ENCODE peak calls at places on chromosomes 1 and 21, in nine cellular contexts. One of them, this sample, is unnamed.
A peak's percentile ranks its signal among the peaks of the same experiment; 100 is the strongest.

GRCh38 chr1:112767646-112768045 is 52.5 kb upstream of the PPM1J start:
- DNase-seq in astrocyte of the spinal cord: no peak
- DNase-seq in RWPE1: no peak
- DNase-seq in body of pancreas: no peak
- DNase-seq in cardiac muscle cell: no peak
- DNase-seq in A549: no peak
- DNase-seq in adrenal gland: no peak
- DNase-seq in uterus: no peak
- DNase-seq in AG04450: no peak
- DNase-seq in this sample: no peak

GRCh38 chr1:202229376-202229775 is 35.8 kb downstream of the LGR6 start:
- DNase-seq in RWPE1: peak; percentile 77
- DNase-seq in AG04450: no peak
- DNase-seq in astrocyte of the spinal cord: no peak
- DNase-seq in cardiac muscle cell: no peak
- DNase-seq in body of pancreas: no peak
- DNase-seq in A549: no peak
- DNase-seq in uterus: no peak
- DNase-seq in adrenal gland: no peak
- DNase-seq in this sample: no peak

GRCh38 chr21:42461881-42462877 is 33.8 kb downstream of the RSPH1 start:
- DNase-seq in adrenal gland: no peak
- DNase-seq in cardiac muscle cell: no peak
- DNase-seq in RWPE1: no peak
- DNase-seq in body of pancreas: peak; percentile 61
- DNase-seq in AG04450: no peak
- DNase-seq in astrocyte of the spinal cord: no peak
- DNase-seq in A549: no peak
- DNase-seq in uterus: no peak
- DNase-seq in this sample: no peak

GRCh38 chr1:185559684-185560310 is 174.4 kb upstream of the HMCN1 start:
- DNase-seq in astrocyte of the spinal cord: peak; percentile 58
- DNase-seq in AG04450: no peak
- DNase-seq in adrenal gland: peak; percentile 48
- DNase-seq in cardiac muscle cell: peak; percentile 51
- DNase-seq in RWPE1: peak; percentile 26
- DNase-seq in A549: peak; percentile 58
- DNase-seq in uterus: no peak
- DNase-seq in body of pancreas: peak; percentile 42
- DNase-seq in this sample: peak; percentile 58

GRCh38 chr1:31786366-31787060 is 22.4 kb upstream of the ADGRB2 start:
- DNase-seq in RWPE1: no peak
- DNase-seq in A549: no peak
- DNase-seq in adrenal gland: no peak
- DNase-seq in astrocyte of the spinal cord: no peak
- DNase-seq in uterus: no peak
- DNase-seq in cardiac muscle cell: no peak
- DNase-seq in body of pancreas: peak; percentile 11
- DNase-seq in AG04450: no peak
- DNase-seq in this sample: no peak

GRCh38 chr1:18920931-18921330 is 18.6 kb upstream of the ALDH4A1 start:
- DNase-seq in astrocyte of the spinal cord: no peak
- DNase-seq in RWPE1: no peak
- DNase-seq in uterus: no peak
- DNase-seq in AG04450: no peak
- DNase-seq in body of pancreas: no peak
- DNase-seq in A549: no peak
- DNase-seq in adrenal gland: no peak
- DNase-seq in cardiac muscle cell: no peak
- DNase-seq in this sample: no peak

GRCh38 chr21:35677298-35677841 is 383.0 kb downstream of the SETD4 start:
- DNase-seq in adrenal gland: no peak
- DNase-seq in RWPE1: no peak
- DNase-seq in astrocyte of the spinal cord: no peak
- DNase-seq in AG04450: no peak
- DNase-seq in body of pancreas: peak; percentile 71
- DNase-seq in A549: no peak
- DNase-seq in uterus: no peak
- DNase-seq in cardiac muscle cell: no peak
- DNase-seq in this sample: no peak

GRCh38 chr1:41418868-41419583 is 57.8 kb downstream of the FOXO6 start:
- DNase-seq in AG04450: peak; percentile 65
- DNase-seq in body of pancreas: peak; percentile 93
- DNase-seq in uterus: peak; percentile 68
- DNase-seq in A549: peak; percentile 67
- DNase-seq in RWPE1: peak; percentile 95
- DNase-seq in cardiac muscle cell: peak; percentile 84
- DNase-seq in astrocyte of the spinal cord: peak; percentile 77
- DNase-seq in adrenal gland: peak; percentile 90
- DNase-seq in this sample: no peak

GRCh38 chr1:171048014-171048413 is 42.7 kb upstream of the FMO3 start:
- DNase-seq in A549: no peak
- DNase-seq in astrocyte of the spinal cord: no peak
- DNase-seq in AG04450: no peak
- DNase-seq in body of pancreas: no peak
- DNase-seq in uterus: no peak
- DNase-seq in adrenal gland: no peak
- DNase-seq in cardiac muscle cell: no peak
- DNase-seq in RWPE1: no peak
- DNase-seq in this sample: no peak

GRCh38 chr21:38228115-38228514 is 28.7 kb upstream of the KCNJ15 start:
- DNase-seq in body of pancreas: peak; percentile 38
- DNase-seq in adrenal gland: no peak
- DNase-seq in RWPE1: peak; percentile 33
- DNase-seq in astrocyte of the spinal cord: no peak
- DNase-seq in cardiac muscle cell: no peak
- DNase-seq in uterus: no peak
- DNase-seq in A549: no peak
- DNase-seq in AG04450: no peak
- DNase-seq in this sample: no peak

GRCh38 chr21:25307489-25307888 is 299.8 kb downstream of the MRPL39 start:
- DNase-seq in adrenal gland: no peak
- DNase-seq in astrocyte of the spinal cord: peak; percentile 74
- DNase-seq in uterus: no peak
- DNase-seq in cardiac muscle cell: no peak
- DNase-seq in AG04450: peak; percentile 3
- DNase-seq in body of pancreas: no peak
- DNase-seq in RWPE1: peak; percentile 13
- DNase-seq in A549: no peak
- DNase-seq in this sample: no peak

GRCh38 chr1:178294654-178295053 is 200.8 kb downstream of the RASAL2 start:
- DNase-seq in cardiac muscle cell: no peak
- DNase-seq in adrenal gland: no peak
- DNase-seq in body of pancreas: no peak
- DNase-seq in A549: no peak
- DNase-seq in uterus: no peak
- DNase-seq in astrocyte of the spinal cord: no peak
- DNase-seq in AG04450: no peak
- DNase-seq in RWPE1: no peak
- DNase-seq in this sample: no peak

GRCh38 chr1:167714098-167714850 is 7.5 kb upstream of the MPZL1 start:
- DNase-seq in A549: peak; percentile 88
- DNase-seq in cardiac muscle cell: peak; percentile 91
- DNase-seq in astrocyte of the spinal cord: peak; percentile 82
- DNase-seq in uterus: peak; percentile 94
- DNase-seq in body of pancreas: peak; percentile 90
- DNase-seq in RWPE1: peak; percentile 70
- DNase-seq in AG04450: peak; percentile 63
- DNase-seq in adrenal gland: peak; percentile 93
- DNase-seq in this sample: peak; percentile 80

GRCh38 chr1:178541829-178542553 is 29.1 kb downstream of the TEX35 start:
- DNase-seq in adrenal gland: peak; percentile 60
- DNase-seq in cardiac muscle cell: peak; percentile 34
- DNase-seq in astrocyte of the spinal cord: peak; percentile 14
- DNase-seq in uterus: peak; percentile 40
- DNase-seq in body of pancreas: peak; percentile 72
- DNase-seq in RWPE1: no peak
- DNase-seq in A549: peak; percentile 41
- DNase-seq in AG04450: no peak
- DNase-seq in this sample: peak; percentile 80

GRCh38 chr1:17494114-17494729 is 45.3 kb upstream of the ARHGEF10L start:
- DNase-seq in adrenal gland: peak; percentile 79
- DNase-seq in AG04450: peak; percentile 20
- DNase-seq in uterus: peak; percentile 60
- DNase-seq in RWPE1: peak; percentile 87
- DNase-seq in A549: peak; percentile 78
- DNase-seq in astrocyte of the spinal cord: peak; percentile 47
- DNase-seq in body of pancreas: peak; percentile 73
- DNase-seq in cardiac muscle cell: peak; percentile 77
- DNase-seq in this sample: peak; percentile 82

GRCh38 chr1:173403996-173404395 is 73.1 kb upstream of the PRDX6 start:
- DNase-seq in AG04450: no peak
- DNase-seq in RWPE1: no peak
- DNase-seq in adrenal gland: no peak
- DNase-seq in uterus: no peak
- DNase-seq in A549: no peak
- DNase-seq in cardiac muscle cell: no peak
- DNase-seq in astrocyte of the spinal cord: no peak
- DNase-seq in body of pancreas: no peak
- DNase-seq in this sample: no peak

GRCh38 chr1:11563560-11564069 is 84.7 kb downstream of the DISP3 start:
- DNase-seq in uterus: no peak
- DNase-seq in A549: no peak
- DNase-seq in RWPE1: peak; percentile 25
- DNase-seq in AG04450: no peak
- DNase-seq in cardiac muscle cell: peak; percentile 4
- DNase-seq in astrocyte of the spinal cord: no peak
- DNase-seq in body of pancreas: no peak
- DNase-seq in adrenal gland: no peak
- DNase-seq in this sample: peak; percentile 46

GRCh38 chr1:22975694-22976093 is 3.0 kb upstream of the LACTBL1 start:
- DNase-seq in body of pancreas: no peak
- DNase-seq in adrenal gland: no peak
- DNase-seq in AG04450: no peak
- DNase-seq in uterus: no peak
- DNase-seq in A549: no peak
- DNase-seq in astrocyte of the spinal cord: no peak
- DNase-seq in RWPE1: no peak
- DNase-seq in cardiac muscle cell: peak; percentile 22
- DNase-seq in this sample: no peak
- TF ChIP-seq CTCF in body of pancreas: no peak
- TF ChIP-seq CTCF in adrenal gland: no peak
- TF ChIP-seq CTCF in AG04450: no peak
- TF ChIP-seq CTCF in uterus: no peak
- TF ChIP-seq CTCF in A549: no peak
- TF ChIP-seq CTCF in astrocyte of the spinal cord: no peak
- TF ChIP-seq CTCF in RWPE1: no peak
- TF ChIP-seq CTCF in cardiac muscle cell: no peak
- TF ChIP-seq CTCF in this sample: no peak

GRCh38 chr1:2548068-2548589 is 8.0 kb upstream of the TNFRSF14 start:
- DNase-seq in body of pancreas: peak; percentile 87
- DNase-seq in astrocyte of the spinal cord: peak; percentile 55
- DNase-seq in adrenal gland: peak; percentile 90
- DNase-seq in RWPE1: peak; percentile 81
- DNase-seq in A549: peak; percentile 59
- DNase-seq in cardiac muscle cell: peak; percentile 71
- DNase-seq in AG04450: no peak
- DNase-seq in uterus: peak; percentile 74
- DNase-seq in this sample: peak; percentile 75

GRCh38 chr1:2547210-2548067 is 8.7 kb upstream of the TNFRSF14 start:
- DNase-seq in RWPE1: no peak
- DNase-seq in AG04450: no peak
- DNase-seq in astrocyte of the spinal cord: no peak
- DNase-seq in adrenal gland: no peak
- DNase-seq in A549: no peak
- DNase-seq in uterus: no peak
- DNase-seq in body of pancreas: no peak
- DNase-seq in cardiac muscle cell: no peak
- DNase-seq in this sample: peak; percentile 77

GRCh38 chr1:2544875-2545638 is 11.1 kb upstream of the TNFRSF14 start:
- DNase-seq in uterus: no peak
- DNase-seq in adrenal gland: peak; percentile 57
- DNase-seq in cardiac muscle cell: no peak
- DNase-seq in body of pancreas: no peak
- DNase-seq in astrocyte of the spinal cord: no peak
- DNase-seq in RWPE1: no peak
- DNase-seq in A549: no peak
- DNase-seq in AG04450: no peak
- DNase-seq in this sample: no peak

GRCh38 chr1:2545754-2546514 is 10.2 kb upstream of the TNFRSF14 start:
- DNase-seq in uterus: peak; percentile 84
- DNase-seq in adrenal gland: peak; percentile 94
- DNase-seq in RWPE1: peak; percentile 94
- DNase-seq in cardiac muscle cell: peak; percentile 65
- DNase-seq in AG04450: no peak
- DNase-seq in A549: peak; percentile 89
- DNase-seq in body of pancreas: peak; percentile 96
- DNase-seq in astrocyte of the spinal cord: peak; percentile 67
- DNase-seq in this sample: peak; percentile 98

GRCh38 chr1:2546515-2547209 is 9.5 kb upstream of the TNFRSF14 start:
- DNase-seq in RWPE1: peak; percentile 90
- DNase-seq in body of pancreas: peak; percentile 89
- DNase-seq in adrenal gland: peak; percentile 87
- DNase-seq in uterus: peak; percentile 77
- DNase-seq in astrocyte of the spinal cord: peak; percentile 70
- DNase-seq in cardiac muscle cell: peak; percentile 62
- DNase-seq in AG04450: no peak
- DNase-seq in A549: peak; percentile 89
- DNase-seq in this sample: peak; percentile 90
- TF ChIP-seq CTCF in RWPE1: no peak
- TF ChIP-seq CTCF in body of pancreas: no peak
- TF ChIP-seq CTCF in adrenal gland: peak; percentile 27
- TF ChIP-seq CTCF in uterus: peak; percentile 27
- TF ChIP-seq CTCF in astrocyte of the spinal cord: no peak
- TF ChIP-seq CTCF in cardiac muscle cell: no peak
- TF ChIP-seq CTCF in AG04450: no peak
- TF ChIP-seq CTCF in A549: no peak
- TF ChIP-seq CTCF in this sample: no peak

GRCh38 chr1:64711266-64711665 is 33.6 kb upstream of the RAVER2 start:
- DNase-seq in cardiac muscle cell: no peak
- DNase-seq in AG04450: no peak
- DNase-seq in RWPE1: no peak
- DNase-seq in uterus: no peak
- DNase-seq in A549: no peak
- DNase-seq in adrenal gland: no peak
- DNase-seq in astrocyte of the spinal cord: no peak
- DNase-seq in body of pancreas: no peak
- DNase-seq in this sample: no peak

GRCh38 chr1:64712049-64712448 is 32.8 kb upstream of the RAVER2 start:
- DNase-seq in AG04450: no peak
- DNase-seq in adrenal gland: no peak
- DNase-seq in body of pancreas: no peak
- DNase-seq in A549: no peak
- DNase-seq in astrocyte of the spinal cord: no peak
- DNase-seq in cardiac muscle cell: no peak
- DNase-seq in uterus: no peak
- DNase-seq in RWPE1: no peak
- DNase-seq in this sample: no peak
- TF ChIP-seq CTCF in AG04450: no peak
- TF ChIP-seq CTCF in adrenal gland: no peak
- TF ChIP-seq CTCF in body of pancreas: no peak
- TF ChIP-seq CTCF in A549: no peak
- TF ChIP-seq CTCF in astrocyte of the spinal cord: no peak
- TF ChIP-seq CTCF in cardiac muscle cell: no peak
- TF ChIP-seq CTCF in uterus: no peak
- TF ChIP-seq CTCF in RWPE1: no peak
- TF ChIP-seq CTCF in this sample: no peak

DNA sequence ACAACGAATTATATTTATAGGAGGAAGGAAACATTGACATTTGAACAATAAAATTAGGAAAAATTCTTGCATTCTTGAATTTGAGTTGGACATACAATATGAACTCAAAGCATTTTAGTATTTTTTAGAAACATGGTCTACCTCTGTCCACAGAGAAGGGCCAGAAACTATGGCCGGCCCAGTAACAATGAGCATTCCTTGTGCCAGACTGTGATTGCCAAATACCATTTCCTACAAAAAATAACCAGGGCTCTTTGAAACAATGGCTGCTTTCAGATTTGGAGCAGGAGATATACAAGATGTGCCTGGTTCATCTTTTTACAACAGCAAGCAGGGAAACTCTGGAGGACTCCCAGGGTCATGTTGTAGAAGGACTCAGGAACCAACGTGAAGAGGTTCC is 38.4 kb downstream of the NOS1AP start:
- DNase-seq in uterus: no peak
- DNase-seq in AG04450: no peak
- DNase-seq in astrocyte of the spinal cord: no peak
- DNase-seq in RWPE1: no peak
- DNase-seq in A549: no peak
- DNase-seq in adrenal gland: no peak
- DNase-seq in cardiac muscle cell: peak; percentile 69
- DNase-seq in body of pancreas: no peak
- DNase-seq in this sample: no peak
- TF ChIP-seq CTCF in uterus: no peak
- TF ChIP-seq CTCF in AG04450: no peak
- TF ChIP-seq CTCF in astrocyte of the spinal cord: no peak
- TF ChIP-seq CTCF in RWPE1: no peak
- TF ChIP-seq CTCF in A549: no peak
- TF ChIP-seq CTCF in adrenal gland: no peak
- TF ChIP-seq CTCF in cardiac muscle cell: no peak
- TF ChIP-seq CTCF in body of pancreas: no peak
- TF ChIP-seq CTCF in this sample: no peak